ENCODE peak calls at places on chromosomes 2 and 18, in seven cellular contexts. One of them, this sample, is unnamed.

GRCh38 chr2:196984888-196985287 is 58.4 kb upstream of the PGAP1 start:
- DNase-seq in heart left ventricle: no peak
- DNase-seq in IMR-90: no peak
- DNase-seq in transverse colon: no peak
- DNase-seq in tibial artery: no peak
- DNase-seq in colonic mucosa: no peak
- DNase-seq in uterus: no peak
- DNase-seq in this sample: no peak

GRCh38 chr2:37774976-37775907 is 103.8 kb upstream of the CDC42EP3 start:
- DNase-seq in heart left ventricle: no peak
- DNase-seq in IMR-90: no peak
- DNase-seq in transverse colon: no peak
- DNase-seq in tibial artery: no peak
- DNase-seq in colonic mucosa: no peak
- DNase-seq in uterus: no peak
- DNase-seq in this sample: no peak

GRCh38 chr18:71336811-71337210 is 1048.0 kb downstream of the SOCS6 start:
- DNase-seq in heart left ventricle: no peak
- DNase-seq in IMR-90: no peak
- DNase-seq in transverse colon: no peak
- DNase-seq in tibial artery: no peak
- DNase-seq in colonic mucosa: no peak
- DNase-seq in uterus: no peak
- DNase-seq in this sample: no peak

GRCh38 chr2:31729442-31730092 is 148.8 kb upstream of the SRD5A2 start:
- DNase-seq in heart left ventricle: no peak
- DNase-seq in IMR-90: peak; percentile 35
- DNase-seq in transverse colon: no peak
- DNase-seq in tibial artery: no peak
- DNase-seq in colonic mucosa: no peak
- DNase-seq in uterus: no peak
- DNase-seq in this sample: no peak

GRCh38 chr2:102449370-102449974 is 23.6 kb upstream of the SLC9A4 start:
- DNase-seq in heart left ventricle: peak; percentile 11
- DNase-seq in IMR-90: peak; percentile 47
- DNase-seq in transverse colon: peak; percentile 30
- DNase-seq in tibial artery: no peak
- DNase-seq in colonic mucosa: peak; percentile 34
- DNase-seq in uterus: no peak
- DNase-seq in this sample: no peak

GRCh38 chr18:60377778-60378469 is 5.3 kb upstream of the MC4R start:
- DNase-seq in heart left ventricle: no peak
- DNase-seq in IMR-90: no peak
- DNase-seq in transverse colon: no peak
- DNase-seq in tibial artery: no peak
- DNase-seq in colonic mucosa: no peak
- DNase-seq in uterus: no peak
- DNase-seq in this sample: no peak

GRCh38 chr2:19120941-19121750 is 237.3 kb downstream of the OSR1 start:
- DNase-seq in heart left ventricle: no peak
- DNase-seq in IMR-90: peak; percentile 87
- DNase-seq in transverse colon: no peak
- DNase-seq in tibial artery: no peak
- DNase-seq in colonic mucosa: no peak
- DNase-seq in uterus: no peak
- DNase-seq in this sample: no peak

GRCh38 chr2:75587954-75588587 is 27.3 kb upstream of the EVA1A start:
- DNase-seq in heart left ventricle: no peak
- DNase-seq in IMR-90: peak; percentile 94
- DNase-seq in transverse colon: no peak
- DNase-seq in tibial artery: no peak
- DNase-seq in colonic mucosa: no peak
- DNase-seq in uterus: no peak
- DNase-seq in this sample: no peak

GRCh38 chr2:788227-789032 is 111.2 kb upstream of the TMEM18 start:
- DNase-seq in heart left ventricle: no peak
- DNase-seq in IMR-90: no peak
- DNase-seq in transverse colon: no peak
- DNase-seq in tibial artery: no peak
- DNase-seq in colonic mucosa: no peak
- DNase-seq in uterus: no peak
- DNase-seq in this sample: no peak

GRCh38 chr2:160491922-160492371 is 1.7 kb downstream of the RBMS1 start:
- DNase-seq in heart left ventricle: no peak
- DNase-seq in IMR-90: peak; percentile 75
- DNase-seq in transverse colon: no peak
- DNase-seq in tibial artery: no peak
- DNase-seq in colonic mucosa: no peak
- DNase-seq in uterus: peak; percentile 18
- DNase-seq in this sample: no peak

GRCh38 chr2:68911246-68911645 is 40.0 kb upstream of the BMP10 start:
- DNase-seq in heart left ventricle: no peak
- DNase-seq in IMR-90: no peak
- DNase-seq in transverse colon: no peak
- DNase-seq in tibial artery: no peak
- DNase-seq in colonic mucosa: no peak
- DNase-seq in uterus: no peak
- DNase-seq in this sample: no peak

GRCh38 chr2:43610361-43610760 is 14.5 kb upstream of the THADA start:
- DNase-seq in heart left ventricle: no peak
- DNase-seq in IMR-90: no peak
- DNase-seq in transverse colon: no peak
- DNase-seq in tibial artery: no peak
- DNase-seq in colonic mucosa: no peak
- DNase-seq in uterus: no peak
- DNase-seq in this sample: no peak

GRCh38 chr2:27133195-27133875 is 1.1 kb downstream of the PREB start:
- DNase-seq in heart left ventricle: no peak
- DNase-seq in IMR-90: no peak
- DNase-seq in transverse colon: no peak
- DNase-seq in tibial artery: no peak
- DNase-seq in colonic mucosa: no peak
- DNase-seq in uterus: no peak
- DNase-seq in this sample: no peak

GRCh38 chr2:128746356-128746755 is 427.7 kb upstream of the HS6ST1 start:
- DNase-seq in heart left ventricle: no peak
- DNase-seq in IMR-90: peak; percentile 46
- DNase-seq in transverse colon: no peak
- DNase-seq in tibial artery: no peak
- DNase-seq in colonic mucosa: no peak
- DNase-seq in uterus: no peak
- DNase-seq in this sample: no peak

GRCh38 chr2:108535380-108535677 is 1.1 kb downstream of the LIMS1 start:
- DNase-seq in heart left ventricle: no peak
- DNase-seq in IMR-90: no peak
- DNase-seq in transverse colon: no peak
- DNase-seq in tibial artery: no peak
- DNase-seq in colonic mucosa: no peak
- DNase-seq in uterus: no peak
- DNase-seq in this sample: no peak

GRCh38 chr2:231489990-231490389 is 25.7 kb upstream of the NCL start:
- DNase-seq in heart left ventricle: no peak
- DNase-seq in IMR-90: no peak
- DNase-seq in transverse colon: peak; percentile 19
- DNase-seq in tibial artery: no peak
- DNase-seq in colonic mucosa: no peak
- DNase-seq in uterus: no peak
- DNase-seq in this sample: no peak

GRCh38 chr2:108412995-108413726 is 35.4 kb downstream of the SULT1C4 start:
- DNase-seq in heart left ventricle: no peak
- DNase-seq in IMR-90: peak; percentile 91
- DNase-seq in transverse colon: no peak
- DNase-seq in tibial artery: no peak
- DNase-seq in colonic mucosa: no peak
- DNase-seq in uterus: no peak
- DNase-seq in this sample: no peak

GRCh38 chr2:43796206-43796605 is 22.4 kb downstream of the DYNC2LI1 start:
- DNase-seq in heart left ventricle: no peak
- DNase-seq in IMR-90: no peak
- DNase-seq in transverse colon: no peak
- DNase-seq in tibial artery: no peak
- DNase-seq in colonic mucosa: no peak
- DNase-seq in uterus: no peak
- DNase-seq in this sample: no peak

GRCh38 chr2:210072922-210073509 is 70.6 kb downstream of the RPE start:
- DNase-seq in heart left ventricle: no peak
- DNase-seq in IMR-90: peak; percentile 60
- DNase-seq in transverse colon: no peak
- DNase-seq in tibial artery: no peak
- DNase-seq in colonic mucosa: no peak
- DNase-seq in uterus: no peak
- DNase-seq in this sample: no peak

GRCh38 chr2:64217198-64217869 is 73.1 kb upstream of the PELI1 start:
- DNase-seq in heart left ventricle: no peak
- DNase-seq in IMR-90: no peak
- DNase-seq in transverse colon: no peak
- DNase-seq in tibial artery: no peak
- DNase-seq in colonic mucosa: no peak
- DNase-seq in uterus: no peak
- DNase-seq in this sample: no peak

GRCh38 chr2:204491528-204491927 is 53.7 kb upstream of the PARD3B start:
- DNase-seq in heart left ventricle: no peak
- DNase-seq in IMR-90: no peak
- DNase-seq in transverse colon: no peak
- DNase-seq in tibial artery: no peak
- DNase-seq in colonic mucosa: no peak
- DNase-seq in uterus: no peak
- DNase-seq in this sample: no peak

GRCh38 chr2:120402070-120402440 is 56.1 kb downstream of the INHBB start:
- DNase-seq in heart left ventricle: no peak
- DNase-seq in IMR-90: no peak
- DNase-seq in transverse colon: no peak
- DNase-seq in tibial artery: no peak
- DNase-seq in colonic mucosa: no peak
- DNase-seq in uterus: no peak
- DNase-seq in this sample: no peak

DNA sequence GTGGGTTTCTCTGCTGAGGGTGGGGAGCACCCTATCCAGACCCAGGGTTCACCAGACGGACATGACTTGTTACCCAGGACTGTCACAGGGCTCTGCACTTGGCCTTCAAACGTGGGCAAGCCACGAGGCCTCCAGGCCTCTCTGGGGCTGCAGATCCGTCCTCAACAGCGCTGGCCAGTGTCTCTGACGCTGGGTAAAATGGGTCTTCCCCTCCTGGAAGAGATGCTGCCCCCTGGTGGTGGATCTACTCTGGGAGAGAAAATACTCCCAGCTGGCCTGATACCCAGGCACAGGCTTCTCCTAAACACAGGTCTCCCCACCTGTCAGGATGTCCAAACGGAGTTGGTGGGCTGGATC is 3.7 kb downstream of the GPR17 start:
- DNase-seq in heart left ventricle: peak; percentile 85
- DNase-seq in IMR-90: peak; percentile 77
- DNase-seq in transverse colon: peak; percentile 88
- DNase-seq in tibial artery: peak; percentile 89
- DNase-seq in colonic mucosa: peak; percentile 92
- DNase-seq in uterus: peak; percentile 85
- DNase-seq in this sample: peak; percentile 64
- TF ChIP-seq CTCF in heart left ventricle: peak; percentile 84
- TF ChIP-seq CTCF in IMR-90: peak; percentile 76
- TF ChIP-seq CTCF in transverse colon: peak; percentile 81
- TF ChIP-seq CTCF in tibial artery: peak; percentile 69
- TF ChIP-seq CTCF in colonic mucosa: peak; percentile 86
- TF ChIP-seq CTCF in uterus: peak; percentile 69
- TF ChIP-seq CTCF in this sample: peak; percentile 88

GRCh38 chr2:240889601-240890560 is 6.1 kb downstream of the MAB21L4 start:
- DNase-seq in heart left ventricle: no peak
- DNase-seq in IMR-90: no peak
- DNase-seq in transverse colon: peak; percentile 65
- DNase-seq in tibial artery: no peak
- DNase-seq in colonic mucosa: peak; percentile 74
- DNase-seq in uterus: no peak
- DNase-seq in this sample: no peak
- H3K4me1 ChIP-seq in heart left ventricle: no peaks in the 10 kb centered on the region
- H3K4me1 ChIP-seq in IMR-90: no peaks in the 10 kb centered on the region
- H3K4me1 ChIP-seq in transverse colon: no peaks in the 10 kb centered on the region
- H3K4me1 ChIP-seq in tibial artery: no peaks in the 10 kb centered on the region
- H3K4me1 ChIP-seq in colonic mucosa: peaks cover 9% of the 10 kb centered on the region
- H3K4me1 ChIP-seq in uterus: no peaks in the 10 kb centered on the region
- H3K4me1 ChIP-seq in this sample: no peaks in the 10 kb centered on the region

GRCh38 chr18:62827397-62827796 is 112.1 kb downstream of the PHLPP1 start:
- DNase-seq in heart left ventricle: no peak
- DNase-seq in IMR-90: no peak
- DNase-seq in transverse colon: no peak
- DNase-seq in tibial artery: no peak
- DNase-seq in colonic mucosa: no peak
- DNase-seq in uterus: no peak
- DNase-seq in this sample: no peak

GRCh38 chr18:62829936-62830335 is 114.6 kb downstream of the PHLPP1 start:
- DNase-seq in heart left ventricle: no peak
- DNase-seq in IMR-90: peak; percentile 86
- DNase-seq in transverse colon: no peak
- DNase-seq in tibial artery: no peak
- DNase-seq in colonic mucosa: no peak
- DNase-seq in uterus: no peak
- DNase-seq in this sample: no peak

GRCh38 chr18:62828852-62829251 is 113.5 kb downstream of the PHLPP1 start:
- DNase-seq in heart left ventricle: no peak
- DNase-seq in IMR-90: peak; percentile 54
- DNase-seq in transverse colon: no peak
- DNase-seq in tibial artery: no peak
- DNase-seq in colonic mucosa: no peak
- DNase-seq in uterus: no peak
- DNase-seq in this sample: no peak

GRCh38 chr18:62825382-62825781 is 110.0 kb downstream of the PHLPP1 start:
- DNase-seq in heart left ventricle: no peak
- DNase-seq in IMR-90: no peak
- DNase-seq in transverse colon: no peak
- DNase-seq in tibial artery: no peak
- DNase-seq in colonic mucosa: no peak
- DNase-seq in uterus: no peak
- DNase-seq in this sample: no peak

GRCh38 chr18:62828091-62828640 is 112.8 kb downstream of the PHLPP1 start:
- DNase-seq in heart left ventricle: no peak
- DNase-seq in IMR-90: peak; percentile 41
- DNase-seq in transverse colon: no peak
- DNase-seq in tibial artery: no peak
- DNase-seq in colonic mucosa: no peak
- DNase-seq in uterus: no peak
- DNase-seq in this sample: no peak
- H3K36me3 ChIP-seq in heart left ventricle: no peaks in the 10 kb centered on the region
- H3K36me3 ChIP-seq in IMR-90: peaks cover 2% of the 10 kb centered on the region
- H3K36me3 ChIP-seq in transverse colon: no peaks in the 10 kb centered on the region
- H3K36me3 ChIP-seq in tibial artery: peaks cover 9% of the 10 kb centered on the region
- H3K36me3 ChIP-seq in colonic mucosa: no peaks in the 10 kb centered on the region
- H3K36me3 ChIP-seq in uterus: no peaks in the 10 kb centered on the region
- H3K36me3 ChIP-seq in this sample: no peaks in the 10 kb centered on the region

DNA sequence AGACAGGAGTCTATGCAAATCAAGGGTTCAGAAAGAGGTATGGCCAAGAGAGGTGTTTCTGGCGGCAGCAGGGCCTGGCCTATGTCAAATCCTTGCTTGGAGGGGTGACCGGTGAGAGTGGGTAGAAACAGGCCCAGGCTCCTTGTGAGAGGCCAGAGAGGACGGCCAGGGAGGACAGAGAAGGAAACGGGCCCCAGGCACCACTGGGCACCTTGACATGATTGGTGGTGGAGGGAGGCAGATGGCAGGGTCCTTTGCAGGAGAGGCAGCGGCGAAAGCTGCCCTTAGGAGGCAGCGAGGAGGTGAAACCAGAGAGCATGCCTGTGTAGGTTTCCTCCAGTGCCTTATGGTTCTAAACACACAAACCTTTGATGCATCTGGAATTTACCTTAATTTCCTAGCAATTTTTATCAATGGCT is 6.2 kb downstream of the RAMP1 start:
- DNase-seq in heart left ventricle: no peak
- DNase-seq in IMR-90: no peak
- DNase-seq in transverse colon: no peak
- DNase-seq in tibial artery: peak; percentile 60
- DNase-seq in colonic mucosa: no peak
- DNase-seq in uterus: peak; percentile 47
- DNase-seq in this sample: no peak
- TF ChIP-seq CTCF in heart left ventricle: no peak
- TF ChIP-seq CTCF in IMR-90: peak; percentile 4
- TF ChIP-seq CTCF in transverse colon: no peak
- TF ChIP-seq CTCF in tibial artery: no peak
- TF ChIP-seq CTCF in colonic mucosa: no peak
- TF ChIP-seq CTCF in uterus: no peak
- TF ChIP-seq CTCF in this sample: no peak